ENCODE peak calls at places on chromosomes 7 and 10, in five cellular contexts. E, D, P, W and F are unnamed samples.

GRCh38 chr7:147774461-147774860 is 816.1 kb upstream of the C7orf33 start:
- DNase-seq in E (no peak), D (no peak), P (no peak), W (no peak), F (no peak)

GRCh38 chr7:157596471-157596870 is 259.7 kb downstream of the DNAJB6 start:
- DNase-seq in E (no peak), D (no peak), P (no peak), W (no peak), F (no peak)

GRCh38 chr7:121061826-121062582 is 73.5 kb downstream of the CPED1 start:
- DNase-seq in E (no peak), D (no peak), P (no peak), W (no peak), F (no peak)

GRCh38 chr7:24926623-24927539 is 53.1 kb downstream of the OSBPL3 start:
- DNase-seq in E (peak; percentile 65), D (peak; percentile 87), P (no peak), W (no peak), F (peak; percentile 46)

GRCh38 chr7:47301078-47301477 is 280.8 kb downstream of the TNS3 start:
- DNase-seq in E (no peak), D (no peak), P (no peak), W (no peak), F (peak; percentile 62)

GRCh38 chr10:1747590-1748157 is 10.3 kb upstream of the ADARB2 start:
- DNase-seq in E (no peak), D (no peak), P (no peak), W (no peak), F (no peak)

GRCh38 chr7:151817981-151818673 is 58.8 kb downstream of the PRKAG2 start:
- DNase-seq in E (no peak), D (no peak), P (no peak), W (no peak), F (no peak)

GRCh38 chr7:156459067-156459466 is 181.5 kb upstream of the RNF32 start:
- DNase-seq in E (no peak), D (no peak), P (no peak), W (no peak), F (no peak)

GRCh38 chr10:89390875-89391576 is 1.4 kb upstream of the IFIT1 start:
- DNase-seq in E (peak; percentile 33), D (no peak), P (no peak), W (no peak), F (no peak)

GRCh38 chr10:113718974-113719822 is 32.3 kb upstream of the PLEKHS1 start:
- DNase-seq in E (no peak), D (no peak), P (no peak), W (no peak), F (no peak)